ENCODE peak calls at places on chromosomes 5 and 9, in four cellular contexts. W is HepG2, P is endothelial cell, R is Calu3. X is an unnamed sample.

GRCh38 chr5:135230326-135230925 is 168.6 kb downstream of the MACROH2A1 start:
- DNase-seq in W (peak), P (no peak), R (no peak), X (no peak)

GRCh38 chr5:16013334-16014065 is 166.1 kb downstream of the MARCHF11 start:
- DNase-seq in W (no peak), P (no peak), R (no peak), X (no peak)

GRCh38 chr5:9766581-9766980 is 136.4 kb upstream of the TAS2R1 start:
- DNase-seq in W (no peak), P (no peak), R (no peak), X (no peak)

GRCh38 chr9:109602987-109603386 is 104.9 kb upstream of the PTPN3 start:
- DNase-seq in W (no peak), P (no peak), R (no peak), X (no peak)

GRCh38 chr5:72648511-72648910 is 141.3 kb upstream of the ZNF366 start:
- DNase-seq in W (no peak), P (no peak), R (no peak), X (no peak)

GRCh38 chr5:169148066-169148740 is 152.7 kb downstream of the SLIT3 start:
- DNase-seq in W (no peak), P (no peak), R (no peak), X (no peak)

GRCh38 chr5:78519198-78519941 is 129.2 kb downstream of the LHFPL2 start:
- DNase-seq in W (no peak), P (no peak), R (no peak), X (no peak)

GRCh38 chr5:145855842-145856267 is 17.0 kb downstream of the GRXCR2 start:
- DNase-seq in W (peak), P (no peak), R (peak), X (no peak)

GRCh38 chr5:33649801-33650482 is 209.2 kb downstream of the TARS1 start:
- DNase-seq in W (no peak), P (no peak), R (no peak), X (no peak)

GRCh38 chr9:127980056-127980705 is 608 bp downstream of the EEIG1 start:
- DNase-seq in W (no peak), P (peak), R (peak), X (peak)

GRCh38 chr9:110156902-110157301 is 51.1 kb downstream of the C9orf152 start:
- DNase-seq in W (no peak), P (no peak), R (no peak), X (no peak)

GRCh38 chr9:100598641-100599145 is 20.8 kb downstream of the CAVIN4 start:
- DNase-seq in W (peak), P (peak), R (peak), X (peak)

GRCh38 chr9:125484632-125485282 is 222.3 kb downstream of the MAPKAP1 start:
- DNase-seq in W (no peak), P (no peak), R (no peak), X (no peak)

GRCh38 chr5:77558266-77558665 is 66.2 kb upstream of the WDR41 start:
- DNase-seq in W (no peak), P (no peak), R (no peak), X (no peak)

GRCh38 chr5:73684691-73685090 is 58.7 kb downstream of the ARHGEF28 start:
- DNase-seq in W (no peak), P (no peak), R (no peak), X (no peak)